ENCODE peak calls at places on chromosomes 3 and 15, in ten cellular contexts. X is uterus, R is psoas muscle, F is progenitor cell of endocrine pancreas, Y is endothelial cell, P is HFF-Myc, T is GM23338, N is IMR-90, S is AG04449, M is adrenal gland. U is an unnamed sample.

GRCh38 chr3:111568906-111569305 is 26.2 kb downstream of the ZBED2 start:
- DNase-seq in Y (no peak), P (no peak), S (no peak), N (no peak), F (no peak), R (no peak), M (no peak), X (no peak), T (no peak), U (no peak)

GRCh38 chr3:29144807-29145206 is 136.1 kb upstream of the RBMS3 start:
- DNase-seq in M (peak), N (peak), S (peak), P (peak), T (peak), X (peak), F (no peak), Y (no peak), R (no peak), U (no peak)

GRCh38 chr3:147410126-147410517 is 957 bp downstream of the ZIC1 start:
- DNase-seq in X (no peak), M (no peak), F (no peak), S (no peak), P (no peak), N (no peak), T (peak), Y (no peak), R (no peak), U (no peak)

GRCh38 chr3:195755391-195755790 is 34.6 kb downstream of the MUC20 start:
- DNase-seq in N (no peak), X (no peak), T (no peak), M (no peak), S (no peak), R (no peak), P (no peak), F (no peak), Y (no peak), U (no peak)

GRCh38 chr15:48493084-48493762 is 152.3 kb downstream of the FBN1 start:
- DNase-seq in M (no peak), S (peak), T (no peak), F (no peak), N (peak), P (peak), R (no peak), Y (no peak), X (peak), U (no peak)

GRCh38 chr3:151814588-151814987 is 672 bp downstream of the AADAC start:
- DNase-seq in Y (no peak), S (no peak), N (no peak), M (no peak), T (no peak), P (no peak), R (no peak), F (no peak), X (no peak), U (no peak)

GRCh38 chr15:80804970-80805495 is 25.9 kb downstream of the CEMIP start:
- DNase-seq in N (no peak), Y (no peak), X (no peak), R (no peak), P (no peak), M (no peak), S (no peak), F (no peak), T (peak), U (no peak)

GRCh38 chr3:28050120-28050519 is 191.3 kb upstream of the CMC1 start:
- DNase-seq in R (no peak), P (no peak), F (no peak), S (no peak), X (no peak), M (no peak), Y (no peak), N (no peak), T (no peak), U (no peak)

GRCh38 chr15:73631915-73632669 is 1.1 kb downstream of the NPTN start:
- DNase-seq in M (peak), T (peak), P (no peak), R (no peak), Y (no peak), F (no peak), S (no peak), X (peak), N (peak), U (peak)

GRCh38 chr3:188037965-188038581 is 115.9 kb upstream of the LPP start:
- DNase-seq in R (no peak), T (no peak), P (no peak), N (peak), S (no peak), X (no peak), M (no peak), F (no peak), Y (no peak), U (no peak)

GRCh38 chr3:188036375-188036985 is 117.5 kb upstream of the LPP start:
- DNase-seq in R (no peak), X (no peak), S (no peak), N (no peak), P (no peak), M (no peak), Y (no peak), F (no peak), T (no peak), U (peak)

GRCh38 chr3:188041193-188041592 is 112.8 kb upstream of the LPP start:
- DNase-seq in T (no peak), N (no peak), F (no peak), Y (no peak), R (no peak), M (no peak), S (no peak), X (no peak), P (no peak), U (no peak)

GRCh38 chr3:188034989-188035388 is 119.0 kb upstream of the LPP start:
- DNase-seq in R (no peak), S (no peak), M (no peak), Y (no peak), N (no peak), P (no peak), T (no peak), F (no peak), X (no peak), U (no peak)

GRCh38 chr3:188037116-188037718 is 116.7 kb upstream of the LPP start:
- DNase-seq in S (no peak), R (no peak), M (no peak), T (peak), X (no peak), Y (peak), P (no peak), F (no peak), N (peak), U (no peak)
- TF ChIP-seq CTCF in S (peak), R (peak), M (peak), T (peak), X (peak), Y (peak), P (peak), F (peak), N (peak), U (peak)

GRCh38 chr15:66841953-66842681 is 140.1 kb downstream of the SMAD6 start:
- DNase-seq in F (peak), Y (peak), P (no peak), S (peak), T (peak), R (peak), M (peak), X (peak), N (peak), U (no peak)
- TF ChIP-seq CTCF in F (no peak), Y (no peak), P (no peak), S (no peak), T (no peak), R (no peak), M (no peak), X (no peak), N (peak), U (no peak)

DNA sequence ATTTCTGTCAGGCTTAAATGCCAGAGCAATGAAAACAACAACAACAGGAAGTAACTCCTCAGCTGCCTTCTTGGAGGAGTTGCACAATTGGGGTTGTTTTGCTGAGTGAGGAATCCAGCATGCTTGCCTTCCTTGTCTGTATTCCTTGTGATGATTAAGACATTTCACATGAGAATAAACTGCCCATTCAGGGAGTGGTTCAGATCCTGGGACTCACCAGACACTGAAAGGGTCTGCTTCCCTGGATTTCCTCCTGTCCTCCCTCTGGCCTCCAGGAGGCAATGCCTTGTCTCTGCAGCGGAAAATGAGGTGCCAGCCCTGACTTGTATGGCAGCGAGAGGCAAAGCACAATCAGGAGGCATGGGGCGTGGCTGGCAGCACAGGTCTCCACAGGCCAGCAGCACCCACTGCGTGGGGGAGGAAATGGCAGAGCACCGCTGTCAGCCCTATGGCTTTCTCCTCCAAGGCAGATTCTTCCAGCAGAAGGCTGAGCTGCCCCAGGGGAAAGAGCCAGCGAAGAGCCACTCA is 41.5 kb downstream of the RBP2 start:
- DNase-seq in F (no peak), R (no peak), S (peak), X (no peak), P (no peak), T (peak), Y (no peak), M (no peak), N (peak), U (no peak)
- TF ChIP-seq CTCF in F (no peak), R (no peak), S (no peak), X (no peak), P (no peak), T (peak), Y (no peak), M (no peak), N (no peak), U (no peak)

DNA sequence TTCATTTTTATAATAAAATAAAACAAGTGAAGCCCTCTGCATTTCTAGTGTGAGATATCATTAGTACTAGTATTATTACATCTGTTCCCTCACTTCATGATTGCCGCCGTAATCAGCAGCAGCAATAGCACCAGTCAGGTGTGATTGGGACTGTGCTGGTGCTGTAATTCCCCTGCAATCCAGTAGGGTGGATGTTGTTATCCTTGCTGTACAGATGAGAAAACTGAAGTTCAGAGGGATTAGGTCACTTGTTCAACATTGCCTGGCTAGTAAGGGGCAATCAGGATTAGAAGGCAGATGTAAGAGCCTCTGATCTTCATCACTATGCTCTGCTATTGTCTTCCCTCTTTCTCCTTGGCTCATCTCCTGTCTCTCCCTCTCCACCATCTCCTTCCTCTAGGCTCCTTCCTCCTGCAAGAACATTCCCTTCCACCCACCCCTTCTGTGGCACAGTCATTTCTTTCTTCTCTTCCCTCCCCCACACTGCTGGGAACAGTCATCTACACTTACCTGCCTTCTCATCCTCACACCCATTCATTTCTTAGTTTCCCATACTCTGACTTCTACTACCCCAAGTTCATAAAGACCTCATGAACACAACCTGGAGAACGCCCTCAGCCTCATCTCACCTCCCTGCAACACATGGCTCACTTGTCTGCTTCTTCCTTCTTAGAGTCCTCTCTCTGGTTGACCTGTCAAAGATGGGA is 29.7 kb downstream of the CRYGS start:
- DNase-seq in P (no peak), X (no peak), Y (peak), R (no peak), T (peak), M (no peak), F (no peak), S (no peak), N (no peak), U (no peak)
- TF ChIP-seq CTCF in P (peak), X (no peak), Y (peak), R (no peak), T (peak), M (peak), F (peak), S (peak), N (peak), U (peak)

DNA sequence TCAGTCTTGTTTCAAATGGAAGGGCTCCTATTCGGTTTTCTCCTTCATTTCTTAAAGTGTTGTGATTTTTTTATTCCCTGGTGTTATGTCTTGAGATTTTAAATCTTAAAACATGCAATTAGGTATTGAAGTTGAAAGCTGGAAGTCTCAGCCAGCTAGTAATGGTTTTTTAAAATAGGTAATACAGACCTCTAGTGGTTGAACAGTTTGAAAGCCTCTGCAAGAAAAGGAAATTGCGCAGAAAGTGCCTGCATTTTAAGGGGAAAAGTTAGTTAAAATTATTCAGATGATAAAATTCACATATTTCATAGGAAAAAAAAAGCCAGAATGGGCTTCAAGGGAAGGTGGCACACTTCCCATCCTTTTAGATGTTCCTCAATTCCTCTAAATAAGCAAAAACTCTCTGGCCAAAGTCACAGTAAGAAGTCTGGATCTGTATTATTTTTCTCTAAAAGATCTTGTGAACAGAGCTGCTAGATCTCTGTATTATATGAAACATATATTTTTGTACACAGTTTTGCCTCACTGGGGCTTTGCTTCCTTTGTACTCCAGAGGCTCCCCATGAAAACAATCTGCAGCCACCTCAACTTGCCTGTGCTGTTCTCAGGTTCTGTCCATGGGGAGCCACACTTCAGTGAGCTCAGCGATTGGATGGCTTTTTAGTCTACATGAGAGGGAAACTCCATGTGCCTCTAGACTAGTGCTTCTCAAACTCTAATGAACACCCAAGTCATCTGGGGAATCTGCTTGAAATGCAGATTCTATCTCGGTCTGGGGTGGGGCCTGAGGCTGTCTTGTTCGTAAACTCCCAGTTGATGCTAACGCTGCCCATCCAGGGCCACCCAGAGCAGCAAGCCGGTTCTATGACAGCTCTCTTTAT is 21.5 kb downstream of the AGTR1 start:
- DNase-seq in T (peak), Y (no peak), P (no peak), S (no peak), M (no peak), R (no peak), X (no peak), F (no peak), N (peak), U (no peak)
- TF ChIP-seq CTCF in T (peak), Y (no peak), P (peak), S (peak), M (peak), R (peak), X (peak), F (peak), N (peak), U (peak)

DNA sequence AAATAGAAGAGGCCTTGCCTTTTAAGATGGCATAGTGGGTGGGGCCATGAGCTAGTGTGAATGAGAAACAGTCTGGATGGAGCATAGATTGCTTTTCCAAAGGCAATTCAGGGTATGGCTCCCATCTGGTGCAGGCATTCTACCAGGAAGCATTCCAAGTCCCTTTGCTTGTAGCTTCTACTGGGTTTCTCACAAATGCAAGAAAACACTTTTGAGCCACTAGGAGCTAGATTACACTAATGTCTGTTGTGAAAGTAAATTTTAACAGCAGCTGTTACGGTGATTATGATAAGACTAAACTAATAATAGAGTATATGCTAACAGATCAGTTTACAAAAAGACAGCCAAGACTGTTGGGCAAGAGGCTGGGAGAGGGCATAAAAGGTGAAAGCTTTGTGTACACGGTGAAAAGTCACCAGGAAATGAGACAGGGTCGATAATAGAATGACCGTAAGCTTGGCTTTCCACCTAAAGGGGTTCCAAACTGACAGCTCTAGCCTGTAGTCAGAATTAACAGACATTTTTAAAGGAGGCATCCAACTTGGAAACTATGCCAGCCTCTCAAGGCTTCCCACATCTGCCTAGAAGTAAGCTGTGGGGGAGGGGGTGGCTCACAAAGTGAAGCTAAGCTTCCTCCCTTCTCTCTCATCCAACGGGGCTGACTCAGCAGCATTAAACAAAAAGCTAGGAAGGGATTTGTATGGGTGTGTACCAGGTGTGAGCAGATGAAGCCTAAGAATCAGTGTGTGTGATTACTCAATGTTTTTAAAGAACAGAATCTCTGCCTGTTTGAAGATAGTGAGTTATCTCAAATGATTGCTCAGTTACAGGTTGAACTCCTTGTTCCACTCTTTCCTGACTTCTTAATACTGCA is 61.1 kb upstream of the GPD1L start:
- DNase-seq in N (peak), S (no peak), Y (no peak), X (peak), R (no peak), M (peak), T (peak), F (peak), P (peak), U (no peak)
- TF ChIP-seq CTCF in N (no peak), S (no peak), Y (no peak), X (no peak), R (peak), M (no peak), T (no peak), F (no peak), P (no peak), U (no peak)

DNA sequence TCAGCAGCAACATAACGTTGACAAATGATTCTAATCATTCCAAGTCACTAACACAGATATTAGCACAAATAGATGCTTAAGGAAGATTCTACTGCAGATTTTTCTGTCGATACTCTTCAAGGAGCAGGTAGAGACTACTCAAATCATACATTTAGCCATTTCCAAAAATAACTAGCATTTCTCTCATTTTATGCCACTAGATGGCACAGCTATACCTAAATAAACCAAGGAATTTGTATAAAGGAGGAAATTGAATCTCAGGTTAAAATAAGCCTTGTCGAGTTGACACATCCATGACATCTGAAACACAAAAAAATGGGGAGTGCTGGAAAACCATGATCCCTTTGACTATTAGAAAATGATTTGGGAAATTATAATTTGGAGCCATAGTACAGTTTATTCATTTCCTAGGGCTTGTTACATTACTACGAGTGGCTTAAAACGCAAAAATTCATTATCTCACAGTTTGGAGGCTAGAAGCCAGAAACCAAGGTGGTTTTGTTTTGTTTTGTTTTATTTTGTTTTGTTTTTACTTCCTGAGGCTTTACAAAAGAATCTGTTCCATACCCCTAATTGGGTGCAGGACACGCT is 59.5 kb upstream of the STRIT1 start:
- DNase-seq in P (no peak), T (peak), X (no peak), F (no peak), S (no peak), N (peak), M (no peak), R (no peak), Y (no peak), U (peak)
- TF ChIP-seq CTCF in P (peak), T (peak), X (peak), F (peak), S (peak), N (peak), M (peak), R (peak), Y (peak), U (peak)

GRCh38 chr3:43087249-43087776 is 18.6 kb downstream of the POMGNT2 start:
- DNase-seq in T (no peak), M (no peak), P (no peak), X (no peak), Y (no peak), S (no peak), R (no peak), F (no peak), N (no peak), U (no peak)
- TF ChIP-seq CTCF in T (peak), M (no peak), P (no peak), X (peak), Y (no peak), S (no peak), R (no peak), F (peak), N (no peak), U (no peak)

U was measured in OCI-LY7.